ENCODE peak calls at places on chromosomes 4 and X, in nine cellular contexts. Q, H, V, N, O, R, M, U and I are unnamed samples.

GRCh38 chr4:54683616-54684346 is 26.0 kb downstream of the KIT start:
- DNase-seq in Q (no peak), H (no peak), V (no peak), N (peak), O (no peak), R (no peak), M (no peak), U (peak), I (no peak)

GRCh38 chr4:82433791-82434190 is 3.4 kb downstream of the ENOPH1 start:
- DNase-seq in Q (no peak), H (no peak), V (no peak), N (no peak), O (no peak), R (no peak), M (no peak), U (no peak), I (no peak)

GRCh38 chr4:306551-306961 is 1.3 kb upstream of the ZNF732 start:
- DNase-seq in Q (no peak), H (no peak), V (no peak), N (no peak), O (no peak), R (no peak), M (no peak), U (no peak), I (no peak)

GRCh38 chrX:15988661-15989603 is 134.3 kb upstream of the AP1S2 start:
- DNase-seq in Q (peak), H (no peak), V (no peak), N (no peak), O (no peak), R (no peak), M (no peak), U (peak), I (no peak)

GRCh38 chr4:76879731-76880364 is 18.1 kb downstream of the SOWAHB start:
- DNase-seq in Q (no peak), H (no peak), V (no peak), N (no peak), O (no peak), R (no peak), M (no peak), U (no peak), I (no peak)

GRCh38 chr4:7620814-7621176 is 186.1 kb upstream of the PSAPL1 start:
- DNase-seq in Q (no peak), H (no peak), V (no peak), N (no peak), O (no peak), R (no peak), M (no peak), U (no peak), I (no peak)

GRCh38 chr4:159146007-159146330 is 43.1 kb downstream of the RAPGEF2 start:
- DNase-seq in Q (no peak), H (no peak), V (no peak), N (no peak), O (no peak), R (no peak), M (no peak), U (peak), I (no peak)

GRCh38 chr4:17687237-17687857 is 72.9 kb downstream of the MED28 start:
- DNase-seq in Q (no peak), H (no peak), V (no peak), N (no peak), O (no peak), R (no peak), M (no peak), U (no peak), I (no peak)

GRCh38 chr4:20368926-20369325 is 117.2 kb downstream of the SLIT2 start:
- DNase-seq in Q (no peak), H (no peak), V (no peak), N (no peak), O (no peak), R (no peak), M (no peak), U (no peak), I (no peak)

GRCh38 chrX:148466292-148466691 is 34.1 kb upstream of the AFF2 start:
- DNase-seq in Q (no peak), H (no peak), V (no peak), N (no peak), O (no peak), R (no peak), M (no peak), U (no peak), I (no peak)

GRCh38 chr4:54092405-54092759 is 7.6 kb upstream of the GSX2 start:
- DNase-seq in Q (no peak), H (no peak), V (no peak), N (no peak), O (no peak), R (no peak), M (no peak), U (no peak), I (no peak)

GRCh38 chr4:15117270-15117946 is 115.1 kb downstream of the CPEB2 start:
- DNase-seq in Q (no peak), H (no peak), V (no peak), N (no peak), O (no peak), R (no peak), M (no peak), U (no peak), I (no peak)

GRCh38 chr4:113758361-113758760 is 3.2 kb downstream of the CAMK2D start:
- DNase-seq in Q (no peak), H (no peak), V (no peak), N (no peak), O (no peak), R (no peak), M (no peak), U (peak), I (no peak)

GRCh38 chr4:8591626-8592365 is 769 bp upstream of the CPZ start:
- DNase-seq in Q (no peak), H (no peak), V (no peak), N (no peak), O (no peak), R (no peak), M (no peak), U (no peak), I (no peak)

GRCh38 chr4:107213880-107214279 is 177.8 kb upstream of the DKK2 start:
- DNase-seq in Q (no peak), H (no peak), V (no peak), N (no peak), O (no peak), R (no peak), M (no peak), U (no peak), I (no peak)

GRCh38 chrX:152635941-152636340 is 1.8 kb upstream of the GABRQ start:
- DNase-seq in Q (no peak), H (peak), V (peak), N (peak), O (no peak), R (peak), M (no peak), U (peak), I (no peak)

GRCh38 chr4:74919783-74920182 is 13.1 kb upstream of the PARM1 start:
- DNase-seq in Q (no peak), H (no peak), V (no peak), N (no peak), O (no peak), R (no peak), M (no peak), U (no peak), I (no peak)

GRCh38 chr4:159374749-159375535 is 272.1 kb downstream of the RAPGEF2 start:
- DNase-seq in Q (no peak), H (no peak), V (no peak), N (no peak), O (no peak), R (no peak), M (no peak), U (no peak), I (no peak)

GRCh38 chrX:70219938-70220764 is 14.3 kb upstream of the AWAT1 start:
- DNase-seq in Q (no peak), H (no peak), V (peak), N (peak), O (no peak), R (peak), M (no peak), U (peak), I (no peak)

GRCh38 chrX:103343105-103343504 is 13.1 kb downstream of the TCEAL7 start:
- DNase-seq in Q (peak), H (no peak), V (peak), N (peak), O (no peak), R (peak), M (no peak), U (peak), I (no peak)

GRCh38 chr4:102334624-102335023 is 10.7 kb downstream of the SLC39A8 start:
- DNase-seq in Q (no peak), H (no peak), V (no peak), N (no peak), O (no peak), R (no peak), M (no peak), U (no peak), I (no peak)

GRCh38 chr4:141102367-141102766 is 30.9 kb downstream of the RNF150 start:
- DNase-seq in Q (no peak), H (no peak), V (no peak), N (no peak), O (no peak), R (no peak), M (no peak), U (no peak), I (peak)

GRCh38 chrX:15356444-15356843 is 21.1 kb upstream of the PIGA start:
- DNase-seq in Q (no peak), H (no peak), V (no peak), N (no peak), O (no peak), R (no peak), M (no peak), U (no peak), I (no peak)

GRCh38 chr4:168666531-168666930 is 169.7 kb downstream of the PALLD start:
- DNase-seq in Q (no peak), H (no peak), V (no peak), N (no peak), O (no peak), R (no peak), M (no peak), U (no peak), I (no peak)

GRCh38 chr4:40924096-40924792 is 174.5 kb downstream of the NSUN7 start:
- DNase-seq in Q (no peak), H (peak), V (peak), N (peak), O (peak), R (no peak), M (peak), U (peak), I (no peak)

GRCh38 chrX:123348468-123348867 is 164.4 kb downstream of the GRIA3 start:
- DNase-seq in Q (no peak), H (no peak), V (no peak), N (no peak), O (no peak), R (no peak), M (no peak), U (no peak), I (no peak)

GRCh38 chr4:53847935-53848334 is 216.5 kb downstream of the CHIC2 start:
- DNase-seq in Q (no peak), H (no peak), V (no peak), N (no peak), O (no peak), R (no peak), M (no peak), U (no peak), I (no peak)

GRCh38 chr4:87882321-87882720 is 49.6 kb downstream of the MEPE start:
- DNase-seq in Q (no peak), H (no peak), V (no peak), N (no peak), O (no peak), R (no peak), M (no peak), U (peak), I (no peak)

GRCh38 chr4:6561173-6561516 is 13.8 kb upstream of the MAN2B2 start:
- DNase-seq in Q (no peak), H (no peak), V (no peak), N (no peak), O (no peak), R (no peak), M (no peak), U (no peak), I (no peak)

GRCh38 chr4:56434599-56435000 is 815 bp downstream of the PPAT start:
- DNase-seq in Q (no peak), H (no peak), V (peak), N (peak), O (no peak), R (peak), M (no peak), U (peak), I (no peak)

GRCh38 chr4:187118166-187118565 is 394.5 kb upstream of the FAT1 start:
- DNase-seq in Q (no peak), H (no peak), V (no peak), N (no peak), O (no peak), R (no peak), M (no peak), U (no peak), I (no peak)

GRCh38 chr4:8427761-8428287 is 12.7 kb downstream of the ACOX3 start:
- DNase-seq in Q (no peak), H (no peak), V (no peak), N (peak), O (no peak), R (no peak), M (peak), U (peak), I (no peak)

GRCh38 chr4:71026086-71026485 is 32.6 kb downstream of the DCK start:
- DNase-seq in Q (no peak), H (no peak), V (peak), N (peak), O (no peak), R (no peak), M (no peak), U (peak), I (no peak)

GRCh38 chrX:15170927-15171326 is 99.0 kb downstream of the ASB9 start:
- DNase-seq in Q (no peak), H (no peak), V (no peak), N (no peak), O (no peak), R (no peak), M (no peak), U (no peak), I (no peak)

GRCh38 chrX:54246866-54247265 is 63.8 kb upstream of the FAM120C start:
- DNase-seq in Q (no peak), H (no peak), V (no peak), N (no peak), O (no peak), R (no peak), M (no peak), U (no peak), I (no peak)

GRCh38 chrX:43703211-43703791 is 47.2 kb downstream of the MAOA start:
- DNase-seq in Q (no peak), H (no peak), V (no peak), N (no peak), O (no peak), R (no peak), M (no peak), U (peak), I (no peak)

GRCh38 chr4:15231265-15232091 is 196.4 kb upstream of the C1QTNF7 start:
- DNase-seq in Q (peak), H (peak), V (peak), N (peak), O (peak), R (peak), M (peak), U (peak), I (peak)

GRCh38 chrX:93422693-93423092 is 250.7 kb downstream of the NAP1L3 start:
- DNase-seq in Q (no peak), H (no peak), V (no peak), N (peak), O (no peak), R (no peak), M (no peak), U (no peak), I (peak)

GRCh38 chrX:100745806-100746537 is 14.1 kb upstream of the SYTL4 start:
- DNase-seq in Q (peak), H (no peak), V (no peak), N (peak), O (no peak), R (peak), M (no peak), U (peak), I (no peak)
- TF ChIP-seq POLR2A in Q (no peak), H (no peak), V (no peak), N (no peak), O (no peak), R (no peak), M (no peak), U (no peak), I (no peak)

DNA sequence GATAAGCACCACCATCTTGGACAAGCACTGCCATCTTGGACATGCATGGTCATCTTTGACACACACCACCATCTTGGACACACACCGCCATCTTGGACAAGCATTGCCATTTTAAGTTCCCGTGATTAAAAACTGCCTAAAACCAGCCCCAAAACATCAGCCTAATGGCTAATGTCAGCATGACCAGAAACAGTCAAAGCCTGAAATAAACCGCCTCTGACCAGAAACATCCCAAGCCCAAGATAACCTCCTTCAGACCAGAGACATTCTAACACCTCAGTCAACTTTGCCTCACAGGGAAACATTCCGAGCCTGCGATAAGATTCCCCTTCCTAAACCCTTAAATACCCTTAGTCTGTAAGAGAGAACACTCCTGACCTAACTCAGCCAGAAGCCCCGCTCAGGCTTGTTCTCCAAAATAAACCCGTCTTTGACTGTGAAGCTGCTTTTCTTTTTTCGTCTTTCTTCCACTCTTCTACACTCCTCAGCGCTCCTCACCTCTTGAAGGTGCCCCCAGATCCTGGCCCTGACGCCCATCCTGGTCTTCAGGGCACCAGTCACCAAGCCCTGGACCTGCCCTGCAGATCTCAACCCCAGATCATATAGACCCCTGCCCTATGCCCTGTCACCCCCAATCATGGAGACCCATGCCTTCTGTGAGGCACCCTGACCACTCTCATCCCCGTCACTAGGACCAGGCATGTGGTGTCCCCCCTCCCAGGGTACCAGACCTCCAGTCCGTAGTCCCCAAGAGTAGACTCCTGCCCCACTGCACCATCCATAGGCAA is 3.7 kb downstream of the ASMTL start:
- DNase-seq in Q (peak), H (peak), V (no peak), N (no peak), O (no peak), R (no peak), M (peak), U (no peak), I (no peak)
- TF ChIP-seq POLR2A in Q (no peak), H (no peak), V (no peak), N (no peak), O (no peak), R (no peak), M (no peak), U (no peak), I (no peak)

DNA sequence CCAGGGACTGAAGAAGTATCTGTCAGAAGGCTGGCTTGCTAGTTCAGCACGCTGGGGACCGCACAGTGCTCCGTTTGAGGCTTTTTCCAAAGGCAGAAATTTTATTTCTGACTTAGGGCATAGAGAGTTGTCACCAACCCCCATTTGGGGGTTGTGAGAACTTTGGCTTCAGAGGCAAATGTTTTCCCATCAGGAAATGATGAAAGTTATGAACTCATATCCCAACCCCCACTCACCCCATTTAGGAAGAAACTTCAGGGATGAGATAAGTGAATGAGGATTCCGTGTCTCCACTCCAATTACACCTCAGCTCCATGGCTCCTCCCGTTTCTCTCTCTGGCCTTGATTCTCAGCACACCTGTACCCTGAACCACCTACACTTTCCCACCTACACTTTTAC is 4.3 kb upstream of the WDR13 start:
- DNase-seq in Q (no peak), H (no peak), V (no peak), N (no peak), O (no peak), R (no peak), M (no peak), U (peak), I (no peak)
- TF ChIP-seq POLR2A in Q (no peak), H (peak), V (no peak), N (no peak), O (no peak), R (no peak), M (no peak), U (no peak), I (no peak)

DNA sequence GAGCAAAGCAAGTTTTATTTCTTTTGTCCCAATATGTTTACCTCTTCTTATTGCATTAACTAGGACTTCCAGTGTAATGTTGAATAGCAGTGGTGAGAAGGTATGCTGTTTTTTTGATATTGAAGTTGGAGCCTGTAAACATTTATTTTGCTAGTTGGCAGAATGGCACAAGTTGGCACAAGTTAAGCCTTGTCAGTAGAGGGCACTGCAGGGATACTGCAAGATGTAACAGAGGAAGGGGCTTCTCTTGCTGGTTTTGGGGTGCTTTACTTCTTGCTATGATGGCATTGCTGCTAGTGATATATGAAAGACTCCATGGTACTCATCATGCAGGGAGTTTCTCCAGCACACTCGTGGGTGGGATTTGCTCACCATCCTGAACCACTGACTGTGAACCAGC is 327.3 kb upstream of the ARX start:
- DNase-seq in Q (no peak), H (no peak), V (no peak), N (no peak), O (no peak), R (no peak), M (no peak), U (no peak), I (no peak)
- TF ChIP-seq POLR2A in Q (no peak), H (no peak), V (no peak), N (no peak), O (no peak), R (no peak), M (no peak), U (no peak), I (no peak)

GRCh38 chr4:139942284-139942683 is 211.7 kb downstream of the MAML3 start:
- DNase-seq in Q (no peak), H (no peak), V (no peak), N (no peak), O (no peak), R (no peak), M (no peak), U (no peak), I (no peak)

GRCh38 chr4:139940600-139940999 is 213.4 kb downstream of the MAML3 start:
- DNase-seq in Q (no peak), H (no peak), V (no peak), N (no peak), O (no peak), R (no peak), M (no peak), U (no peak), I (no peak)

GRCh38 chr4:139935911-139936310 is 218.1 kb downstream of the MAML3 start:
- DNase-seq in Q (no peak), H (no peak), V (no peak), N (no peak), O (no peak), R (no peak), M (no peak), U (no peak), I (no peak)

GRCh38 chr4:139934786-139935330 is 219.1 kb downstream of the MAML3 start:
- DNase-seq in Q (no peak), H (no peak), V (no peak), N (no peak), O (no peak), R (no peak), M (no peak), U (no peak), I (no peak)

DNA sequence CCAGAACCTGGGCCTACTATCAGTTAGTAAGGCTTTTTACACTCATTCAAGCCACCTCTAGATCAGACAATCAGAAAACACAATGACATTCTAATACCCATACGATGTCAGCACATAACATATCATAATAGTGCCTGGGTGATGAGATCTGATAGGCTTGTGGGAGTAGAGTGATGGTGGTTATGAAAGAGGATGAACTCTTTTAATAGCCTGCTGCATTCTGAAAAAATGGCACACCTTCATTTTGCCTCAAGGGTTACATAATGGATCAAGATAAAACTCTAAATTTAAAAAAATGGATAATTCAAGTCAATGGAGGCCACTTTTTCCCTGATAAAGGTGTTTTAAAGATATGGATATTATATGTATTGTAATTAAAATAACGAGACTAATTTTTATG is 215.6 kb downstream of the MAML3 start:
- DNase-seq in Q (no peak), H (no peak), V (no peak), N (no peak), O (no peak), R (no peak), M (no peak), U (no peak), I (no peak)
- TF ChIP-seq POLR2A in Q (no peak), H (no peak), V (no peak), N (no peak), O (no peak), R (no peak), M (no peak), U (no peak), I (no peak)

GRCh38 chr4:78775278-78776030 is 696 bp upstream of the BMP2K start:
- DNase-seq in Q (peak), H (peak), V (peak), N (peak), O (peak), R (peak), M (peak), U (peak), I (peak)
- TF ChIP-seq POLR2A in Q (peak), H (peak), V (peak), N (peak), O (peak), R (no peak), M (no peak), U (peak), I (no peak)

GRCh38 chrX:1537031-1537715 is at the start of gene P2RY8:
- DNase-seq in Q (peak), H (peak), V (peak), N (peak), O (no peak), R (no peak), M (peak), U (no peak), I (no peak)
- TF ChIP-seq POLR2A in Q (no peak), H (no peak), V (no peak), N (peak), O (peak), R (no peak), M (no peak), U (no peak), I (no peak)